ENCODE peak calls at places on chromosomes 2 and 18, in five cellular contexts. One of them, this sample, is unnamed.

GRCh38 chr2:1925928-1926327 is 181.6 kb upstream of the PXDN start:
- DNase-seq in right lobe of liver: no peak
- DNase-seq in tibial artery: no peak
- DNase-seq in lower lobe of right lung: no peak
- DNase-seq in ascending aorta: no peak
- DNase-seq in this sample: no peak

GRCh38 chr2:14861201-14861600 is 228.7 kb downstream of the LRATD1 start:
- DNase-seq in ascending aorta: no peak
- DNase-seq in tibial artery: no peak
- DNase-seq in lower lobe of right lung: no peak
- DNase-seq in right lobe of liver: no peak
- DNase-seq in this sample: no peak

GRCh38 chr2:50492452-50492851 is 539.5 kb downstream of the NRXN1 start:
- DNase-seq in lower lobe of right lung: no peak
- DNase-seq in tibial artery: no peak
- DNase-seq in right lobe of liver: no peak
- DNase-seq in ascending aorta: no peak
- DNase-seq in this sample: peak

GRCh38 chr2:68669651-68670050 is 26.3 kb downstream of the PROKR1 start:
- DNase-seq in ascending aorta: no peak
- DNase-seq in right lobe of liver: no peak
- DNase-seq in lower lobe of right lung: no peak
- DNase-seq in tibial artery: no peak
- DNase-seq in this sample: no peak

GRCh38 chr2:16244153-16244965 is 304.0 kb downstream of the MYCN start:
- DNase-seq in ascending aorta: no peak
- DNase-seq in right lobe of liver: no peak
- DNase-seq in lower lobe of right lung: no peak
- DNase-seq in tibial artery: no peak
- DNase-seq in this sample: no peak

GRCh38 chr2:68767996-68768395 is 33.4 kb downstream of the ARHGAP25 start:
- DNase-seq in tibial artery: no peak
- DNase-seq in lower lobe of right lung: no peak
- DNase-seq in ascending aorta: no peak
- DNase-seq in right lobe of liver: no peak
- DNase-seq in this sample: no peak

GRCh38 chr2:143705108-143705686 is 576.0 kb downstream of the ARHGAP15 start:
- DNase-seq in tibial artery: no peak
- DNase-seq in right lobe of liver: no peak
- DNase-seq in ascending aorta: no peak
- DNase-seq in lower lobe of right lung: no peak
- DNase-seq in this sample: no peak

GRCh38 chr18:5197032-5197434 is at the start of gene AKAIN1:
- DNase-seq in lower lobe of right lung: no peak
- DNase-seq in ascending aorta: no peak
- DNase-seq in tibial artery: no peak
- DNase-seq in right lobe of liver: no peak
- DNase-seq in this sample: peak

GRCh38 chr2:196068271-196069209 is at the start of gene DNAH7:
- DNase-seq in lower lobe of right lung: peak
- DNase-seq in right lobe of liver: peak
- DNase-seq in ascending aorta: peak
- DNase-seq in tibial artery: peak
- DNase-seq in this sample: peak
- TF ChIP-seq CTCF in lower lobe of right lung: peak
- TF ChIP-seq CTCF in right lobe of liver: peak
- TF ChIP-seq CTCF in ascending aorta: no peak
- TF ChIP-seq CTCF in tibial artery: peak
- TF ChIP-seq CTCF in this sample: no peak

DNA sequence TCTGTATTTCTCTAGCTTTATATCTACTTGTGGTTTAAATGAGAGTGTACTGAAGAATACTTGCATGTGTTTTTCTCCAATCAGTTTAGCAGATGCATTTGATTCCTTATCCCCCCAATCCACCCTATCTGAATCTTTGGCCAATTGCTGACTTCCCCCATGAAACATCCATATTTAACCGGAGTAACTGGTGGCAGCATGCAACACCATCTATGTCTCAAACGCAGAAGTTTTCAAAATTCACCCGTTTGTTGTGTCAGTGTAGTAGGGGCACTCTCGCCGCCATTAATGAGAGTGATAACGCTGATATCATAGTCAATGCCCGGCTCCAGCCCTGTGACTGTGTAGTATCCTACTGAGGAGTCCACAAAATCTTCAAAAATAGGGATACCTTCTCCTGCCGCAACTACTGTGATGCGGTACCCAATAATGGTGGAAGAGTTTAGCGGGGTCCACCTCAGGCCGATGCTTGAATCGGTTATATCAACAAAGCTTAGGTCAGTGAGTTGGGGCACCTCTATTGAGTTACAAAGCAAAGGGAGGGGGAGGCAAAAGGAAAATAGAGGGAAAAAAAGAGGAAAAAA is 43.1 kb downstream of the FN1 start:
- DNase-seq in right lobe of liver: no peak
- DNase-seq in lower lobe of right lung: no peak
- DNase-seq in ascending aorta: no peak
- DNase-seq in tibial artery: no peak
- DNase-seq in this sample: no peak
- H3K27ac ChIP-seq in right lobe of liver: no peak
- H3K27ac ChIP-seq in lower lobe of right lung: no peak
- H3K27ac ChIP-seq in ascending aorta: peak
- H3K27ac ChIP-seq in tibial artery: no peak
- H3K27ac ChIP-seq in this sample: no peak

GRCh38 chr2:171541202-171541884 is 19.1 kb downstream of the CYBRD1 start:
- DNase-seq in tibial artery: no peak
- DNase-seq in right lobe of liver: no peak
- DNase-seq in lower lobe of right lung: no peak
- DNase-seq in ascending aorta: no peak
- DNase-seq in this sample: no peak
- TF ChIP-seq CTCF in tibial artery: no peak
- TF ChIP-seq CTCF in right lobe of liver: peak
- TF ChIP-seq CTCF in lower lobe of right lung: peak
- TF ChIP-seq CTCF in ascending aorta: no peak
- TF ChIP-seq CTCF in this sample: no peak

GRCh38 chr2:9229470-9229820 is 22.8 kb downstream of the ASAP2 start:
- DNase-seq in right lobe of liver: no peak
- DNase-seq in tibial artery: no peak
- DNase-seq in lower lobe of right lung: no peak
- DNase-seq in ascending aorta: no peak
- DNase-seq in this sample: no peak

GRCh38 chr2:9230881-9231280 is 24.3 kb downstream of the ASAP2 start:
- DNase-seq in right lobe of liver: no peak
- DNase-seq in lower lobe of right lung: no peak
- DNase-seq in tibial artery: no peak
- DNase-seq in ascending aorta: peak
- DNase-seq in this sample: no peak

GRCh38 chr2:9230051-9230802 is 23.6 kb downstream of the ASAP2 start:
- DNase-seq in tibial artery: no peak
- DNase-seq in ascending aorta: peak
- DNase-seq in right lobe of liver: no peak
- DNase-seq in lower lobe of right lung: no peak
- DNase-seq in this sample: no peak

GRCh38 chr2:9228088-9228751 is 21.6 kb downstream of the ASAP2 start:
- DNase-seq in lower lobe of right lung: no peak
- DNase-seq in ascending aorta: no peak
- DNase-seq in tibial artery: no peak
- DNase-seq in right lobe of liver: no peak
- DNase-seq in this sample: no peak

GRCh38 chr2:9228781-9229469 is 22.3 kb downstream of the ASAP2 start:
- DNase-seq in right lobe of liver: no peak
- DNase-seq in lower lobe of right lung: no peak
- DNase-seq in tibial artery: no peak
- DNase-seq in ascending aorta: peak
- DNase-seq in this sample: no peak
- H3K27ac ChIP-seq in right lobe of liver: no peak
- H3K27ac ChIP-seq in lower lobe of right lung: no peak
- H3K27ac ChIP-seq in tibial artery: no peak
- H3K27ac ChIP-seq in ascending aorta: peak
- H3K27ac ChIP-seq in this sample: no peak

GRCh38 chr2:127146820-127147502 is 40.0 kb upstream of the BIN1 start:
- DNase-seq in ascending aorta: no peak
- DNase-seq in lower lobe of right lung: no peak
- DNase-seq in right lobe of liver: no peak
- DNase-seq in tibial artery: no peak
- DNase-seq in this sample: no peak

GRCh38 chr2:127146071-127146725 is 39.2 kb upstream of the BIN1 start:
- DNase-seq in tibial artery: no peak
- DNase-seq in lower lobe of right lung: no peak
- DNase-seq in right lobe of liver: no peak
- DNase-seq in ascending aorta: no peak
- DNase-seq in this sample: no peak

GRCh38 chr2:127145255-127145899 is 38.4 kb upstream of the BIN1 start:
- DNase-seq in ascending aorta: no peak
- DNase-seq in tibial artery: no peak
- DNase-seq in right lobe of liver: no peak
- DNase-seq in lower lobe of right lung: no peak
- DNase-seq in this sample: peak

GRCh38 chr2:127142663-127143630 is 36.0 kb upstream of the BIN1 start:
- DNase-seq in lower lobe of right lung: no peak
- DNase-seq in right lobe of liver: no peak
- DNase-seq in ascending aorta: no peak
- DNase-seq in tibial artery: no peak
- DNase-seq in this sample: peak

GRCh38 chr2:127143851-127144782 is 37.2 kb upstream of the BIN1 start:
- DNase-seq in right lobe of liver: no peak
- DNase-seq in lower lobe of right lung: no peak
- DNase-seq in ascending aorta: no peak
- DNase-seq in tibial artery: no peak
- DNase-seq in this sample: peak
- TF ChIP-seq CTCF in right lobe of liver: no peak
- TF ChIP-seq CTCF in lower lobe of right lung: no peak
- TF ChIP-seq CTCF in ascending aorta: no peak
- TF ChIP-seq CTCF in tibial artery: no peak
- TF ChIP-seq CTCF in this sample: peak

DNA sequence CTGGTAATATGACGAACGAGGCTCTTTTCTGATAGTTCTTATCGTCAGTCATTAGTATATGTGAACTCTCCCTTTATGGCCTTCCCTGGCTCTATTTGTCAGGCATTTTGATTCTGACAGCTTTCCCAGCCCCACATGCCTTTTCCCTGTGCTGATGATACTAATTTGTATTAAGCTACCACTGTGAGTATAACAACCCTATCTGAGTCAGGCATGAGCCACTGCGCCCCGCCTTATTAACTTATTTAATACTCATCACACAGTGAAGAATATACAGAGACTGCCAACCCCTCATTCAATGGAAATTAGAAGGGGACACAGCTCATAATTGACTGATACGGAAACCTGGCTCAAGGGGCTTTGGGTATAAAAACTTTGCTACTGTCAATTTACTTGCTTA is 140.0 kb downstream of the NETO1 start:
- DNase-seq in tibial artery: no peak
- DNase-seq in right lobe of liver: no peak
- DNase-seq in ascending aorta: no peak
- DNase-seq in lower lobe of right lung: no peak
- DNase-seq in this sample: no peak
- H3K27ac ChIP-seq in tibial artery: no peak
- H3K27ac ChIP-seq in right lobe of liver: no peak
- H3K27ac ChIP-seq in ascending aorta: no peak
- H3K27ac ChIP-seq in lower lobe of right lung: no peak
- H3K27ac ChIP-seq in this sample: no peak

GRCh38 chr2:180983468-180984388 is 3.3 kb downstream of the UBE2E3 start:
- DNase-seq in ascending aorta: no peak
- DNase-seq in right lobe of liver: peak
- DNase-seq in tibial artery: no peak
- DNase-seq in lower lobe of right lung: no peak
- DNase-seq in this sample: no peak
- TF ChIP-seq CTCF in ascending aorta: no peak
- TF ChIP-seq CTCF in right lobe of liver: peak
- TF ChIP-seq CTCF in tibial artery: peak
- TF ChIP-seq CTCF in lower lobe of right lung: peak
- TF ChIP-seq CTCF in this sample: no peak